ENCODE peak calls at places on chromosomes 7 and 10, in four cellular contexts. One of them, this sample, is unnamed. For H3K4me1, the result is how much of the 10 kb centered on the place peaks cover.

GRCh38 chr7:128029405-128029995 is 1.7 kb downstream of the LRRC4 start:
- DNase-seq in tibial artery: no peak
- DNase-seq in pancreas: no peak
- DNase-seq in spleen: peak
- DNase-seq in this sample: no peak

GRCh38 chr7:18524248-18524647 is 28.7 kb downstream of the HDAC9 start:
- DNase-seq in pancreas: no peak
- DNase-seq in spleen: no peak
- DNase-seq in tibial artery: no peak
- DNase-seq in this sample: no peak

GRCh38 chr7:100089458-100090201 is 861 bp downstream of the COPS6 start:
- DNase-seq in spleen: no peak
- DNase-seq in pancreas: no peak
- DNase-seq in tibial artery: no peak
- DNase-seq in this sample: no peak

GRCh38 chr10:42781893-42782445 is 626 bp upstream of the BMS1 start:
- DNase-seq in tibial artery: no peak
- DNase-seq in pancreas: no peak
- DNase-seq in spleen: peak
- DNase-seq in this sample: no peak

GRCh38 chr10:688621-689426 is 644 bp downstream of the DIP2C start:
- DNase-seq in tibial artery: no peak
- DNase-seq in pancreas: peak
- DNase-seq in spleen: no peak
- DNase-seq in this sample: peak

GRCh38 chr7:22849662-22850061 is 27.0 kb upstream of the TOMM7 start:
- DNase-seq in tibial artery: no peak
- DNase-seq in pancreas: no peak
- DNase-seq in spleen: no peak
- DNase-seq in this sample: no peak

GRCh38 chr7:73332447-73332846 is 4.5 kb downstream of the FKBP6 start:
- DNase-seq in pancreas: no peak
- DNase-seq in spleen: peak
- DNase-seq in tibial artery: no peak
- DNase-seq in this sample: no peak

GRCh38 chr10:127892743-127893142 is at the start of gene CLRN3:
- DNase-seq in spleen: no peak
- DNase-seq in pancreas: no peak
- DNase-seq in tibial artery: no peak
- DNase-seq in this sample: peak

GRCh38 chr7:28862876-28863275 is 95.3 kb downstream of the TRIL start:
- DNase-seq in spleen: no peak
- DNase-seq in pancreas: no peak
- DNase-seq in tibial artery: no peak
- DNase-seq in this sample: no peak

GRCh38 chr7:92131764-92132330 is 2.4 kb downstream of the CYP51A1 start:
- DNase-seq in pancreas: no peak
- DNase-seq in spleen: no peak
- DNase-seq in tibial artery: no peak
- DNase-seq in this sample: no peak

GRCh38 chr7:94375167-94375566 is 19.5 kb upstream of the COL1A2 start:
- DNase-seq in pancreas: no peak
- DNase-seq in tibial artery: peak
- DNase-seq in spleen: no peak
- DNase-seq in this sample: no peak

GRCh38 chr7:32032211-32032610 is 38.0 kb downstream of the PDE1C start:
- DNase-seq in spleen: no peak
- DNase-seq in tibial artery: no peak
- DNase-seq in pancreas: no peak
- DNase-seq in this sample: no peak

GRCh38 chr10:117462424-117462792 is 80.1 kb upstream of the EMX2 start:
- DNase-seq in pancreas: no peak
- DNase-seq in tibial artery: no peak
- DNase-seq in spleen: peak
- DNase-seq in this sample: no peak

GRCh38 chr10:89427629-89428028 is 13.3 kb downstream of the IFIT5 start:
- DNase-seq in spleen: no peak
- DNase-seq in pancreas: no peak
- DNase-seq in tibial artery: no peak
- DNase-seq in this sample: no peak

GRCh38 chr10:118214751-118215150 is 127.4 kb downstream of the FAM204A start:
- DNase-seq in tibial artery: no peak
- DNase-seq in spleen: no peak
- DNase-seq in pancreas: no peak
- DNase-seq in this sample: no peak

GRCh38 chr7:87231243-87231642 is 11.7 kb upstream of the TMEM243 start:
- DNase-seq in tibial artery: no peak
- DNase-seq in spleen: no peak
- DNase-seq in pancreas: peak
- DNase-seq in this sample: no peak

GRCh38 chr10:132924046-132924952 is 18.1 kb downstream of the CFAP46 start:
- DNase-seq in spleen: peak
- DNase-seq in pancreas: peak
- DNase-seq in tibial artery: no peak
- DNase-seq in this sample: no peak

GRCh38 chr10:132571565-132572544 is 34.3 kb downstream of the INPP5A start:
- DNase-seq in spleen: no peak
- DNase-seq in pancreas: no peak
- DNase-seq in tibial artery: no peak
- DNase-seq in this sample: peak

GRCh38 chr7:6430271-6430940 is 17.3 kb downstream of the DAGLB start:
- DNase-seq in tibial artery: no peak
- DNase-seq in spleen: no peak
- DNase-seq in pancreas: no peak
- DNase-seq in this sample: no peak

GRCh38 chr7:140084972-140085371 is 22.2 kb upstream of the PARP12 start:
- DNase-seq in pancreas: no peak
- DNase-seq in tibial artery: no peak
- DNase-seq in spleen: peak
- DNase-seq in this sample: no peak

GRCh38 chr10:62960416-62960815 is 144.2 kb upstream of the EGR2 start:
- DNase-seq in spleen: no peak
- DNase-seq in pancreas: no peak
- DNase-seq in tibial artery: no peak
- DNase-seq in this sample: no peak

GRCh38 chr7:135501402-135501801 is 8.5 kb downstream of the CNOT4 start:
- DNase-seq in spleen: no peak
- DNase-seq in pancreas: no peak
- DNase-seq in tibial artery: no peak
- DNase-seq in this sample: no peak

GRCh38 chr10:23065549-23065948 is 29.8 kb upstream of the MSRB2 start:
- DNase-seq in spleen: no peak
- DNase-seq in tibial artery: peak
- DNase-seq in pancreas: peak
- DNase-seq in this sample: no peak

GRCh38 chr7:99080679-99081078 is 63.2 kb downstream of the SMURF1 start:
- DNase-seq in tibial artery: no peak
- DNase-seq in spleen: no peak
- DNase-seq in pancreas: no peak
- DNase-seq in this sample: no peak
- H3K4me3 ChIP-seq in tibial artery: no peak
- H3K4me3 ChIP-seq in spleen: no peak
- H3K4me3 ChIP-seq in pancreas: no peak
- H3K4me3 ChIP-seq in this sample: no peak

DNA sequence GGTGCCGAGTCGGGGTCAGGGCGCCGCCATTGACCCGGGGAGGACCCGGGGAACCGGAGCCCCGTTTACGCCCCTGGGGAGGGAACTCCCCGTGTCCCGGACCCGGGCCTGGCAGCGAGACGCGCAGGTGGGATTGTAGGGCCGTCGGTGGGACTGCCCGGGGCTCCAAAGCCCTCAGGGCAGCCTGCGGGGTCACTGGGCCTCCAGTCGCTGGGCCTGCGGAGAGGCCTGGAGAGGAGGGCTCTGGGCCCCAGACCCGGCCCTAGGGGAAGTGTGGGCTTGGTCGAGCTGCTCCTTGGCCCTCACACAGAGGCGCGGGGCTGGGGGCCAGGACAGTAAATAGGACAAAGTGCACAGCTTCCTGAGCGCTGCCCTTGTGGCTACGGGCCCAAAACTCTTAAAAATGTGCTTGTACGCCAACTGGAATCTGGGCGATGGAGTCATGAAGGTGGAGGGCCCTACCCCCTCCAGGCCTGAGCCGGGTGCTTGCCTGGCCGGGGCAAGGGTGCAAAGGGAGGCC is 657 bp downstream of the ECHDC3 start:
- DNase-seq in tibial artery: no peak
- DNase-seq in pancreas: peak
- DNase-seq in spleen: no peak
- DNase-seq in this sample: peak
- H3K4me1 ChIP-seq in tibial artery: under half
- H3K4me1 ChIP-seq in pancreas: under half
- H3K4me1 ChIP-seq in spleen: under half
- H3K4me1 ChIP-seq in this sample: under half

DNA sequence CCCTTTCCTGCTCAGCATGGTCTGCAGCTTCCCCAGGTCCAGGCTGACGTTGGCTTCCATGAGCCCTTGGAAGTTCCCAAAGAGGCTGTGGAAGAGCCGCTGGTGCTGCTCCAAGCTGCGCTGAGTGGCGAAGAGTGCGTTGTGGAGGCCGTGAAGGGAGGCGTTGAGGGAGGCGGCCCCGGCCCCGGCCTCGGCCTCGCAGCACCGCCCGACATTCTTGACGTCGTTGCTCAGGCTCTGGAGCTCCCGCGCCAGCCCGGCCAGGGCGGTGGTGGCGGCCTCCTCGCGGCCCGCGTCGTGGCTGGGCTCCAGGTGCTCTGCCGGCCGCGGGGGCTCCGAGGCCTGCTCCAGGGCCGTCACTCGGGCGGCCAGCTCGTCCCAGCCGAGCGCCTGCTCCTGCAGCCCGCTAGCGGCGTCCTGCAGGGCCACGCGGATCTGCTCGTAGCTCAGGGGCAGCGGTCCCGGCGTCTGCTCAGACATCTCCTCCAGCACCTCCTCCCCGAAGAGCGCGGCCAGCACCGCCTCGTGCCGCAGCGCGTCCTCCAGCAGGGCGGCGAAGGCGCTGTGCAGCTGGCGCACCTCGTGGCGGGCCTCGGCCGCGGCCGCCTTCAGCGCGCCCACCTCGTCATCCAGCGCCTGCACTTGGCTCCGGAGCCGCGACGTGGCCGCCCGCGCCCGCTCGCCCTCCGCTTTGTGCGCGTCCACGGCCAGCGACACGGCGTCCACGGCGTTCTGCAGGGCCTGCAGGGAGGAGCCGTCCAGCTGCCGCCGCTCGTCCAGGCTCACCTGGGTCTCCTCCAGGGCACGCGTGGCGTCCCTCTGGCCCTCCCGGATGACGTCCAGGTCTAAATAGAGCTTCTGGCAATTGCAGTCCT is 14.7 kb downstream of the MMRN2 start:
- DNase-seq in spleen: peak
- DNase-seq in tibial artery: peak
- DNase-seq in pancreas: peak
- DNase-seq in this sample: no peak
- H3K4me3 ChIP-seq in spleen: peak
- H3K4me3 ChIP-seq in tibial artery: peak
- H3K4me3 ChIP-seq in pancreas: peak
- H3K4me3 ChIP-seq in this sample: no peak

DNA sequence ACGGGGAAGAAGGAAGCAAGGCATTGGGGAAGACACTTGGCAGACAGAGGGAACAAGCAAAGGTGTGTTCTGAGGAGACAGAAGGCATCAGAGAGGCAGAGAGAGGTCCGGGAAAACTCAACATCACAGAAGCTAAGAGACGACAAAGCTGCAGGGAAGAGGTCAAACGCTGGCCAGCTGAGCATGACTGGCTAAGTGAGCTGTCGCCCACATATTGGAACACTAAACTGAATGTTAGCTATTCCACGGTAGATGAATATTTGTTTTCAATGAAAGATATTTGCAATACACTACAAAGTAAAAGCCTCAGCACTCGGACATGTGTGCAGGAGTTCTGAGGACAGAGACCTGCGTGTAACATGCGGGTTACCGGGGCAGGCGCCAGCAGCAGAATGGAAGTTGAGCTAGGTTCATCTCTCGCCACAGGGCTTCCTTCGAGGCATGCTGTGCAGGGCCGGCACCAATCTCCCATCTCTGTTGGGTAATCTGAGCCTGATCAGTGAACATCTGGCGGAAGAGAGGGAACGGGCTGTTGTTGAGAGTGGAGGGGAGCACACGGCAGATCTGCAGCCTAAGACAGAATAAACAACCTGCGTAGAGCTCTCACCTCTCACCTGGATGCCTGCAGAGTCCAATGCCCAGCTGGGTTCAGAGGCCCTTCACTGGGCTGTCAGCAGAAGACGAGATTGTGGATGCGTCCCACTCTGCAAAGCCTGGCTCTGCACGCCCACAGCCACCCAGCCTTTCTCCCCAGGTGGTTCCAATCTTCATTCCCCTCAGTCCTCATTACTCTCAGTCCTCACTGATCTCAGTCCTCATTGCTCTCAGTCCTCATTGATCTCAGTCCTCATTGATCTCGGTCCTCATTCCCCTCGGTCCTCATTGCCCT is 35.9 kb downstream of the INSIG1 start:
- DNase-seq in pancreas: no peak
- DNase-seq in spleen: no peak
- DNase-seq in tibial artery: no peak
- DNase-seq in this sample: no peak
- H3K4me1 ChIP-seq in pancreas: under half
- H3K4me1 ChIP-seq in spleen: under half
- H3K4me1 ChIP-seq in tibial artery: under half
- H3K4me1 ChIP-seq in this sample: under half

DNA sequence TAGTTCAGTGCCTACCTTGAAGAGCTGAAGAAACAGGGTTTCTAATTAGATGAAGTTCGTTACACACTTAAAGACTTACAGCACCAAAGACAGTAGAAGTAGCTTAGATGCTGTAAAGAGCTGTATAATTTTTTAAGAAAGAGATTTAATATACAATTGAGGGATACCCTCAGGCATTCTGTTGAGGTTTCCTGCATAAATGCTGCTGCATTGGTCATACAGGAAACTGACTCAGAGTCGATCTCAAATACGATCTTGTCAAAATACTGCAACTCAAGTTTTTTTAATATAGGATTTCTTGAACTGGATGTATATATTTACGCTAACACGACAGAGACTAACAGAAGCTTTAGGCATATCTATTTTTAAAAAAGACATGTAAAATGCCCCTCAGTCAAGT is 2.5 kb upstream of the ARID5B start:
- DNase-seq in tibial artery: no peak
- DNase-seq in pancreas: no peak
- DNase-seq in spleen: no peak
- DNase-seq in this sample: no peak
- H3K4me3 ChIP-seq in tibial artery: no peak
- H3K4me3 ChIP-seq in pancreas: peak
- H3K4me3 ChIP-seq in spleen: peak
- H3K4me3 ChIP-seq in this sample: peak

GRCh38 chr10:124082555-124082954 is 10.8 kb downstream of the CHST15 start:
- DNase-seq in tibial artery: no peak
- DNase-seq in pancreas: no peak
- DNase-seq in spleen: no peak
- DNase-seq in this sample: no peak
- H3K4me1 ChIP-seq in tibial artery: under half
- H3K4me1 ChIP-seq in pancreas: under half
- H3K4me1 ChIP-seq in spleen: half or more
- H3K4me1 ChIP-seq in this sample: under half

GRCh38 chr7:1076184-1077072 is 11.5 kb upstream of the GPER1 start:
- DNase-seq in spleen: no peak
- DNase-seq in pancreas: peak
- DNase-seq in tibial artery: no peak
- DNase-seq in this sample: no peak
- H3K4me3 ChIP-seq in spleen: peak
- H3K4me3 ChIP-seq in pancreas: peak
- H3K4me3 ChIP-seq in tibial artery: peak
- H3K4me3 ChIP-seq in this sample: no peak